ENCODE peak calls at places on chromosomes 2 and 18, in five cellular contexts. S is kidney epithelial cell, O is GM23248, K is skeletal muscle cell, N is NCI-H774. X is an unnamed sample.

GRCh38 chr2:149388120-149388816 is 57.9 kb downstream of the LYPD6 start:
- DNase-seq in S (no peak), O (peak; percentile 26), K (no peak), N (no peak), X (no peak)

GRCh38 chr2:137333386-137333972 is 568.1 kb downstream of the THSD7B start:
- DNase-seq in S (no peak), O (peak; percentile 56), K (no peak), N (no peak), X (no peak)

GRCh38 chr2:38443021-38443541 is 66.0 kb upstream of the ATL2 start:
- DNase-seq in S (no peak), O (peak; percentile 38), K (no peak), N (no peak), X (peak; percentile 28)

GRCh38 chr2:43879261-43879660 is 40.5 kb downstream of the ABCG8 start:
- DNase-seq in S (no peak), O (peak; percentile 5), K (no peak), N (no peak), X (no peak)

GRCh38 chr18:50719471-50719987 is 100.3 kb downstream of the MRO start:
- DNase-seq in S (no peak), O (no peak), K (no peak), N (no peak), X (no peak)

GRCh38 chr18:6876646-6877045 is 147.1 kb downstream of the ARHGAP28 start:
- DNase-seq in S (no peak), O (no peak), K (no peak), N (no peak), X (no peak)

GRCh38 chr2:238895901-238896600 is 48.2 kb downstream of the TWIST2 start:
- DNase-seq in S (peak; percentile 51), O (peak; percentile 92), K (peak; percentile 55), N (no peak), X (no peak)

GRCh38 chr2:222451270-222451674 is 26.9 kb downstream of the SGPP2 start:
- DNase-seq in S (no peak), O (no peak), K (no peak), N (no peak), X (no peak)

GRCh38 chr2:203164311-203164935 is 74.4 kb upstream of the CYP20A1 start:
- DNase-seq in S (no peak), O (peak; percentile 17), K (no peak), N (no peak), X (no peak)

GRCh38 chr2:26704441-26704977 is 12.0 kb downstream of the KCNK3 start:
- DNase-seq in S (no peak), O (peak; percentile 90), K (peak; percentile 24), N (no peak), X (no peak)

GRCh38 chr2:145715601-145716000 is 1195.7 kb upstream of the ZEB2 start:
- DNase-seq in S (no peak), O (peak; percentile 64), K (peak; percentile 24), N (no peak), X (no peak)

GRCh38 chr2:7437122-7437521 is 519.9 kb downstream of the RNF144A start:
- DNase-seq in S (no peak), O (no peak), K (no peak), N (no peak), X (no peak)

GRCh38 chr2:111659361-111660281 is 224.4 kb downstream of the ANAPC1 start:
- DNase-seq in S (peak; percentile 98), O (peak; percentile 92), K (peak; percentile 67), N (peak; percentile 21), X (peak; percentile 81)

GRCh38 chr18:58393295-58393694 is 235.6 kb downstream of the ALPK2 start:
- DNase-seq in S (no peak), O (no peak), K (no peak), N (no peak), X (no peak)

GRCh38 chr2:210502997-210503621 is 26.6 kb upstream of the LANCL1 start:
- DNase-seq in S (no peak), O (peak; percentile 69), K (peak; percentile 4), N (peak; percentile 62), X (peak; percentile 38)

GRCh38 chr2:179655627-179656026 is 205.8 kb downstream of the ZNF385B start:
- DNase-seq in S (peak; percentile 12), O (peak; percentile 72), K (peak; percentile 45), N (no peak), X (no peak)

GRCh38 chr18:7645756-7646155 is 78.6 kb downstream of the PTPRM start:
- DNase-seq in S (no peak), O (no peak), K (no peak), N (no peak), X (peak; percentile 60)

GRCh38 chr2:28656937-28657615 is 94.6 kb upstream of the PPP1CB start:
- DNase-seq in S (no peak), O (no peak), K (no peak), N (no peak), X (no peak)

GRCh38 chr2:15776629-15776919 is 163.8 kb upstream of the MYCN start:
- DNase-seq in S (no peak), O (no peak), K (no peak), N (no peak), X (no peak)

GRCh38 chr2:65228249-65228750 is 669 bp downstream of the ACTR2 start:
- DNase-seq in S (no peak), O (peak; percentile 70), K (no peak), N (peak; percentile 39), X (no peak)

GRCh38 chr18:8424917-8425725 is 184.1 kb upstream of the RAB12 start:
- DNase-seq in S (peak; percentile 82), O (peak; percentile 95), K (peak; percentile 20), N (no peak), X (no peak)

GRCh38 chr2:29502452-29502851 is 387.2 kb downstream of the CLIP4 start:
- DNase-seq in S (no peak), O (peak; percentile 48), K (peak; percentile 43), N (no peak), X (no peak)

GRCh38 chr2:146457221-146457620 is 1387.6 kb upstream of the ACVR2A start:
- DNase-seq in S (no peak), O (peak; percentile 4), K (no peak), N (no peak), X (no peak)

GRCh38 chr18:7104649-7105048 is 12.9 kb downstream of the LAMA1 start:
- DNase-seq in S (peak; percentile 14), O (no peak), K (no peak), N (no peak), X (no peak)

GRCh38 chr2:222950886-222951285 is 90.0 kb downstream of the ACSL3 start:
- DNase-seq in S (no peak), O (peak; percentile 85), K (peak; percentile 65), N (no peak), X (no peak)

GRCh38 chr2:223122706-223123265 is 70.8 kb downstream of the KCNE4 start:
- DNase-seq in S (no peak), O (no peak), K (no peak), N (peak; percentile 77), X (no peak)

GRCh38 chr18:72223733-72224132 is 320.4 kb downstream of the CBLN2 start:
- DNase-seq in S (no peak), O (no peak), K (no peak), N (no peak), X (no peak)

GRCh38 chr2:61793389-61793836 is 60.4 kb downstream of the FAM161A start:
- DNase-seq in S (peak; percentile 12), O (peak; percentile 74), K (no peak), N (no peak), X (peak; percentile 75)

GRCh38 chr2:219335373-219335786 is 2.8 kb upstream of the RESP18 start:
- DNase-seq in S (no peak), O (no peak), K (no peak), N (no peak), X (no peak)

GRCh38 chr2:62084823-62085222 is 111.1 kb upstream of the B3GNT2 start:
- DNase-seq in S (no peak), O (no peak), K (no peak), N (peak; percentile 19), X (no peak)